ENCODE peak calls at places on chromosomes 7 and 10, in ten cellular contexts. O, G, R, H, U, J, B, Z, Q and P are unnamed samples.
A peak's percentile ranks its signal among the peaks of the same experiment; 100 is the strongest.

GRCh38 chr10:58206251-58206650 is 61.4 kb downstream of the IPMK start:
- DNase-seq in Z (no peak), O (no peak), U (no peak), J (no peak), G (no peak), R (no peak), B (no peak), Q (no peak), H (no peak), P (no peak)

GRCh38 chr7:151123485-151124204 is 37.4 kb downstream of the AGAP3 start:
- DNase-seq in B (peak; percentile 79), O (peak; percentile 92), U (peak; percentile 66), R (no peak), J (peak; percentile 76), Z (peak; percentile 88), G (peak; percentile 82), Q (peak; percentile 82), H (peak; percentile 80), P (peak; percentile 85)

GRCh38 chr10:75967491-75967890 is 536.1 kb downstream of the LRMDA start:
- DNase-seq in G (no peak), R (no peak), H (no peak), Z (no peak), U (no peak), O (peak; percentile 48), J (no peak), B (no peak), Q (peak; percentile 48), P (peak; percentile 6)

GRCh38 chr7:18896343-18896975 is 221.0 kb downstream of the TWIST1 start:
- DNase-seq in O (peak; percentile 47), B (no peak), Z (no peak), U (no peak), H (no peak), Q (no peak), G (no peak), R (no peak), J (no peak), P (no peak)

GRCh38 chr7:26898917-26899316 is 34.5 kb upstream of the SKAP2 start:
- DNase-seq in O (no peak), J (no peak), U (no peak), H (no peak), B (no peak), Z (no peak), Q (no peak), G (no peak), R (no peak), P (no peak)

GRCh38 chr10:119903946-119904666 is 11.6 kb downstream of the SEC23IP start:
- DNase-seq in G (no peak), R (no peak), H (no peak), Q (no peak), J (no peak), Z (no peak), O (no peak), U (no peak), B (no peak), P (no peak)

GRCh38 chr7:102934670-102935069 is 21.9 kb downstream of the LRRC17 start:
- DNase-seq in B (no peak), J (no peak), Z (no peak), G (no peak), U (no peak), R (no peak), Q (no peak), H (no peak), O (peak; percentile 76), P (no peak)

GRCh38 chr7:140656548-140657515 is 15.9 kb upstream of the ADCK2 start:
- DNase-seq in G (no peak), J (peak; percentile 16), O (no peak), U (no peak), B (no peak), Q (no peak), R (no peak), Z (peak; percentile 81), H (peak; percentile 19), P (no peak)

GRCh38 chr7:285731-286130 is 4.2 kb upstream of the FOXL3 start:
- DNase-seq in J (no peak), R (no peak), Q (peak; percentile 5), H (no peak), B (no peak), U (no peak), Z (peak; percentile 42), O (no peak), G (no peak), P (no peak)

GRCh38 chr7:113099284-113099919 is 12.8 kb upstream of the GPR85 start:
- DNase-seq in B (no peak), Q (no peak), O (peak; percentile 79), Z (no peak), G (no peak), H (no peak), U (no peak), R (no peak), J (no peak), P (no peak)

GRCh38 chr7:138001529-138002095 is at the start of gene CREB3L2:
- DNase-seq in U (no peak), O (peak; percentile 87), B (peak; percentile 44), R (no peak), J (peak; percentile 46), H (peak; percentile 55), Z (peak; percentile 68), G (peak; percentile 47), Q (peak; percentile 67), P (peak; percentile 48)

GRCh38 chr10:122461367-122461728 is at the start of gene HTRA1:
- DNase-seq in G (peak; percentile 44), R (no peak), B (no peak), Q (peak; percentile 65), J (no peak), U (no peak), Z (peak; percentile 52), O (peak; percentile 79), H (peak; percentile 26), P (peak; percentile 43)

GRCh38 chr10:50398383-50398782 is 147.1 kb upstream of the ASAH2 start:
- DNase-seq in H (no peak), G (no peak), B (no peak), R (no peak), J (no peak), O (no peak), Z (no peak), U (no peak), Q (no peak), P (no peak)

GRCh38 chr7:155198901-155199845 is 98.5 kb upstream of the INSIG1 start:
- DNase-seq in O (no peak), G (no peak), H (peak; percentile 37), Q (no peak), U (no peak), J (no peak), R (no peak), B (no peak), Z (no peak), P (no peak)

GRCh38 chr10:99403674-99404073 is 26.8 kb downstream of the GOT1 start:
- DNase-seq in Q (no peak), H (peak; percentile 41), B (no peak), G (no peak), U (no peak), J (no peak), O (no peak), Z (no peak), R (no peak), P (no peak)

GRCh38 chr7:23476286-23477169 is 6.2 kb upstream of the IGF2BP3 start:
- DNase-seq in H (no peak), Q (peak; percentile 19), Z (no peak), O (no peak), B (no peak), G (no peak), J (no peak), U (no peak), R (no peak), P (no peak)

GRCh38 chr10:133308431-133309110 is at the start of the genes TUBGCP2 and ZNF511:
- DNase-seq in B (peak; percentile 77), U (no peak), Z (peak; percentile 89), J (peak; percentile 86), O (peak; percentile 81), H (peak; percentile 72), Q (peak; percentile 81), R (peak; percentile 45), G (peak; percentile 78), P (peak; percentile 78)

GRCh38 chr10:88866454-88866853 is 13.6 kb upstream of the STAMBPL1 start:
- DNase-seq in Q (no peak), O (no peak), Z (no peak), G (no peak), J (no peak), H (no peak), R (no peak), U (no peak), B (no peak), P (no peak)

GRCh38 chr7:37284805-37285211 is 163.9 kb downstream of the ELMO1 start:
- DNase-seq in B (no peak), J (no peak), R (no peak), G (peak; percentile 51), O (peak; percentile 78), Q (peak; percentile 68), U (peak; percentile 24), H (no peak), Z (peak; percentile 62), P (peak; percentile 52)
- TF ChIP-seq CTCF in B (peak; percentile 62), J (peak; percentile 76), R (peak; percentile 37), G (peak; percentile 86), O (peak; percentile 92), Q (peak; percentile 87), U (peak; percentile 77), H (peak; percentile 36), Z (peak; percentile 67), P (peak; percentile 79)

DNA sequence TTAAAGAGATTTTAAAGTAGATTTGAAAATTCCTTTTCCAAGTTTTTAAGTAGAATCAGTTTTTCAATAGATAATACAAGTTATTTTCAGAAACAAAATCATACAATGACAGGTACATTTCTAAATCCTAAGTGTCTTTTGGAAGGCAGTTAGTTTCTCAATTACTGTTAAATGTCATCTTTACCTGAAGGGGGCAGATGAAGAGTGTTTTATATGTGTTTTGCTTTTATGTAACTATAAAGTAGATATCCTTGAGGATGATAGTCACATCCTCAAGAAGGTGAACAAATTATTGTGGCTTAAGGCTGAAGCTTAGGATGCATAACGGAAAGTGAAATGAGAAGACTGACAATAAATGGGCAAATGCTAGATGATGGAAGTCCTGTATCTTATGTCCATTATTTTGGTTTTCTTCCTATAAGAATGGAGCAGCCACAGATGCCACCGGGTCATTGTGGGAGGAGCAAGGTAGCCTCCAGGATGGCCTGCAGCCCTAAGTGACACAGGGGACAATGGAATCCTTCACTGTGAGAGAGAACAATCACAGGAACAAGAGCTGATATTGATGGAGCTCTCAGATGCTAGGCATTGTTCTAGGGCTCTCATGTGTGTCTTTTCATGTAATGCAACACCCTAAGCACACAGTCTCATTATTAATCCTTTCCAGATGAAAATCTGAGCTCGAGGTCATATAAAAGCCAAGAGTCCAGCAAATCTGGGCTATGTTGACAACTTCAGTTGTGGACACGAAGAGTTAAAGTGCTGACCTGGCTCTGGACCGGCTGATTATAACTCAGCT is 14.1 kb upstream of the MKX start:
- DNase-seq in B (no peak), R (no peak), O (peak; percentile 19), Z (no peak), U (no peak), Q (no peak), J (no peak), G (no peak), H (no peak), P (no peak)
- TF ChIP-seq CTCF in B (no peak), R (no peak), O (peak; percentile 36), Z (no peak), U (peak; percentile 46), Q (no peak), J (no peak), G (no peak), H (peak; percentile 57), P (no peak)

GRCh38 chr7:29854257-29854938 is 48.1 kb downstream of the WIPF3 start:
- DNase-seq in Z (no peak), Q (no peak), O (peak; percentile 73), R (no peak), J (no peak), B (no peak), H (no peak), U (no peak), G (no peak), P (no peak)
- TF ChIP-seq CTCF in Z (no peak), Q (no peak), O (no peak), R (no peak), J (no peak), B (no peak), H (no peak), U (peak; percentile 26), G (peak; percentile 18), P (no peak)

GRCh38 chr10:125231116-125231812 is 70.9 kb upstream of the CTBP2 start:
- DNase-seq in J (no peak), G (no peak), Q (no peak), R (no peak), B (no peak), Z (no peak), U (peak; percentile 87), H (peak; percentile 96), O (peak; percentile 62), P (no peak)
- TF ChIP-seq CTCF in J (no peak), G (no peak), Q (no peak), R (no peak), B (no peak), Z (no peak), U (no peak), H (no peak), O (no peak), P (no peak)